ENCODE peak calls at places on chromosomes 3 and 15, in four cellular contexts. L, S, I and J are unnamed samples.

GRCh38 chr15:86863226-86863915 is 783.7 kb downstream of the AGBL1 start:
- DNase-seq in S (no peak), I (peak), L (no peak), J (no peak)

GRCh38 chr3:12782172-12782815 is 14.2 kb upstream of the CAND2 start:
- DNase-seq in L (no peak), I (no peak), S (no peak), J (no peak)

GRCh38 chr3:39639344-39640236 is 169.8 kb upstream of the MYRIP start:
- DNase-seq in L (no peak), S (no peak), I (no peak), J (no peak)

GRCh38 chr3:35932995-35933394 is 293.7 kb downstream of the ARPP21 start:
- DNase-seq in I (no peak), L (no peak), S (no peak), J (no peak)

GRCh38 chr15:42070276-42070965 is 23.9 kb downstream of the PLA2G4D start:
- DNase-seq in S (no peak), L (no peak), I (no peak), J (no peak)

GRCh38 chr3:71998995-71999673 is 214.2 kb upstream of the PROK2 start:
- DNase-seq in L (no peak), S (no peak), I (no peak), J (no peak)

GRCh38 chr15:60118564-60119080 is 114.5 kb downstream of the FOXB1 start:
- DNase-seq in I (no peak), S (no peak), L (no peak), J (no peak)

GRCh38 chr15:89016549-89017041 is 71.7 kb upstream of the ABHD2 start:
- DNase-seq in S (no peak), I (no peak), L (no peak), J (no peak)

GRCh38 chr3:37400945-37401344 is 226.6 kb upstream of the LRRFIP2 start:
- DNase-seq in I (no peak), L (no peak), S (no peak), J (no peak)

GRCh38 chr15:57172925-57173324 is 203.4 kb upstream of the CGNL1 start:
- DNase-seq in L (no peak), I (no peak), S (no peak), J (no peak)

GRCh38 chr3:173096994-173097785 is 43.8 kb downstream of the SPATA16 start:
- DNase-seq in S (no peak), I (no peak), L (no peak), J (no peak)

GRCh38 chr3:142896201-142896755 is 7.4 kb upstream of the PCOLCE2 start:
- DNase-seq in S (no peak), L (no peak), I (no peak), J (no peak)

GRCh38 chr3:127002195-127003174 is 19.6 kb downstream of the PLXNA1 start:
- DNase-seq in S (no peak), L (peak), I (peak), J (peak)
- TF ChIP-seq POLR2A in S (peak), L (no peak), I (no peak), J (no peak)

GRCh38 chr3:99656606-99657005 is 18.2 kb downstream of the COL8A1 start:
- DNase-seq in S (no peak), I (no peak), L (no peak), J (no peak)
- H3K27ac ChIP-seq in S (no peak), I (no peak), L (no peak), J (no peak)

GRCh38 chr15:33191641-33192040 is 2.9 kb downstream of the FMN1 start:
- DNase-seq in S (no peak), L (no peak), I (no peak), J (no peak)

GRCh38 chr15:33195283-33195682 is 769 bp upstream of the FMN1 start:
- DNase-seq in S (no peak), L (no peak), I (peak), J (peak)

GRCh38 chr15:33194237-33194636 is 277 bp downstream of the FMN1 start:
- DNase-seq in L (peak), S (no peak), I (no peak), J (no peak)

GRCh38 chr15:33197636-33198035 is 3.1 kb upstream of the FMN1 start:
- DNase-seq in L (no peak), S (no peak), I (no peak), J (no peak)

DNA sequence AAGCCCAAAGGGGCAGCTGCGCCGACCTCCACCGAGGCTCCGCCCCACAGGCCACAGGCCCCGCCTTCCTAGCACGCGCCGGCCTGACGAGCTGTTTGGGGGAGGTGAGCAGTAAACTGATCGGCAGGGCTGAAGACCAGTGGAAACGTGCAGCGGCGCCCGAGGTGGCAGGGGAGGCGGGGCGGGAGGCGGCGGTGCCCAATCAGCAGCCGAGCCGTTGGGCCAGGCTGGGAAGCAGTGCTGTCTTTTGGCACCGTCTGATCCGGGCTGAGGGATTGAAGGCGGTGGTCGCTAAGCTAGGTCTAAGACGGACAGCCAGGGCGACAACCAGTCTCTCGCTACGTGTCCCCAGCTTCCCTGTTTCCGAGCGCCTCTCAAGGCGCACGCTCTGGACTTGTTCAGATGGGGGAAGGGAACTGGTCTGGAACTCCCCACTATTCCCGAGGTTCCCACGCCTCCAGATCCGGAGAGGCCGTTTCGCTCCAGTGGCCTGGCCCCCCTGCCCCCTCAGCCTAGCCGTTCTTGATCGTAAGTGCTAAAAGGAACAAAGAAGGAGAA is at the start of gene FMN1:
- DNase-seq in S (peak), L (peak), I (peak), J (peak)
- TF ChIP-seq POLR2A in S (no peak), L (no peak), I (peak), J (peak)

GRCh38 chr15:67070892-67071664 is 5.7 kb downstream of the SMAD3 start:
- DNase-seq in I (no peak), S (no peak), L (no peak), J (no peak)

GRCh38 chr15:67070150-67070549 is 4.7 kb downstream of the SMAD3 start:
- DNase-seq in I (no peak), L (no peak), S (no peak), J (no peak)

GRCh38 chr15:67067161-67067853 is 1.9 kb downstream of the SMAD3 start:
- DNase-seq in S (no peak), L (no peak), I (no peak), J (no peak)

GRCh38 chr15:67067930-67068542 is 2.6 kb downstream of the SMAD3 start:
- DNase-seq in S (no peak), I (no peak), L (no peak), J (no peak)

DNA sequence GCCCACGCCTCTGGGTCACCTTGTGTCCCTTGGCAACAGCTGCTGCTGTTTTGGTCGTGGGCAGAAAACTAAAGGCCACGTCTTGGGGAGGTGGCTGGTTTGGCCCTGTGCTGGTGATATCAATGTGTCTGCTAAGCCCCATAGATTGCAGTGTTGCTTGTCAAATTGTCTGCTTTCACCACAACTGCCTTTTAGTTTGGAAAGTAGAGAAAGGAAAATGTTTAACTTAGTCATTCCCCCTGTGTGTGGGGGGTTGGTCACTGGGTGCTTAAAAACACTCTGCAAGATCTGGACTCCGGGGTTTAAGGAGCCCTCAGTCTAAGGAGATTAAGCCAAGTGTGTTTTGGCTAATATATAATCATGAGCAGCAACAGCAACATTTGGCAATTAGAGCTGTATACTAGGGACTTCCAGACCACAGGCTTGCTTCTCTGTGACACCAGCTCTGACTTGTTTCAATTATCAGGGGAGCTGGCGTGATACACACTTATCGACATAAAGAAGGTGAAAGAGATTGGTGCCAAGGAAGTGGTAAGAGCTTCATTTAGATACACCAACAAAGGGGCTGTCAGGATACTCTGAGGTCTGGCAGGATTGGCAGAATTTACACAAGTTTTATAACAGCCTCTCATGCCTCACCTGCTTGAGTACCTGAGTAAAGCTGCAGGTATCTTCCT is 3.5 kb downstream of the SMAD3 start:
- DNase-seq in I (no peak), L (no peak), S (no peak), J (no peak)
- H3K27ac ChIP-seq in I (peak), L (peak), S (peak), J (peak)

GRCh38 chr3:33113772-33114621 is at the start of gene CRTAP:
- DNase-seq in I (peak), S (peak), L (peak), J (peak)
- TF ChIP-seq POLR2A in I (peak), S (peak), L (no peak), J (peak)

GRCh38 chr3:157100997-157101396 is 59.0 kb downstream of the CCNL1 start:
- DNase-seq in I (no peak), S (no peak), L (no peak), J (no peak)
- H3K27ac ChIP-seq in I (no peak), S (no peak), L (no peak), J (no peak)

DNA sequence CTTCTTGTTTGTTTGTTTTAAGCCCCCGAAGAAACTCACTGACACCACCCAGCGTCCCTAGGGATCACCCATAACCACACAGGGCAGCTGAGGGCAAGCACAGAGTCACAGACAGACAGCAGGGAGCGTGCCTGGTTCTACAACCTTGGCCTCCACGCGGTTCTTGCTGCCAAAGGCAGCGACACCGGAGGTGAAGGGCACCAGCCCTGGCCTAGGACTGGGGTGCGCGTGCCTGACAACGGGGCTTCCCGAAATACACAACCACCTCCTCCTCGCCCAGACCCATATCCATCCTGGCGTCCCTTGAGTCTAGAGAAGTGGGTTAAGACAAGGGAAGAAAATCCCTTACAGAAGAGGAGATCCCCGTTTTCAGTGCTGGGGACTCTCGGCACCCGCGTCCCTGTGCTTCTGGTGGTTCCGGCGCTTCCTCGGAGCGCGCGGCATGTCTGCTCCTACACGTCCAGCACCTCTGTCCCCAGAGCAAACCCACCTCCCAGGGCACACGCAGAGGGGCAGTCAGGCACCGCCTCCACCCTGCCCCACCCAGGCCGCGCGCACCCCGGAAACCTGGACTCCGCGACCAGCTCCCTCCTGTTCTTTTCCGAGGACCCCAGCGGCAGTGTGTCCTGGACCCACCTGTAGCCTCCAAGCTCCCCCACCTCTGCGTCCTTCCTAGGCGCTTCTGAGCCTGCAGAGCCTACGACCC is 911 bp downstream of the RFTN1 start:
- DNase-seq in L (no peak), S (no peak), I (peak), J (peak)
- TF ChIP-seq POLR2A in L (no peak), S (peak), I (peak), J (no peak)

GRCh38 chr3:23712095-23712494 is 93.7 kb upstream of the UBE2E1 start:
- DNase-seq in L (no peak), I (no peak), S (peak), J (no peak)

GRCh38 chr3:23710555-23710954 is 95.2 kb upstream of the UBE2E1 start:
- DNase-seq in L (no peak), S (no peak), I (no peak), J (peak)

GRCh38 chr3:23713641-23714040 is 92.1 kb upstream of the UBE2E1 start:
- DNase-seq in I (no peak), L (no peak), S (no peak), J (no peak)

GRCh38 chr3:23709987-23710386 is 95.8 kb upstream of the UBE2E1 start:
- DNase-seq in I (no peak), S (no peak), L (no peak), J (no peak)

GRCh38 chr3:23712656-23713559 is 92.8 kb upstream of the UBE2E1 start:
- DNase-seq in S (no peak), I (peak), L (no peak), J (peak)
- H3K27ac ChIP-seq in S (no peak), I (peak), L (no peak), J (no peak)

GRCh38 chr15:34582461-34583357 is 742 bp downstream of the GOLGA8B start:
- DNase-seq in I (no peak), L (no peak), S (no peak), J (peak)
- TF ChIP-seq POLR2A in I (no peak), L (no peak), S (no peak), J (no peak)